ENCODE peak calls at places on chromosomes 1 and 21, in four cellular contexts. F is HepG2, U is H1, L is GM12878. I is an unnamed sample.

GRCh38 chr1:69568435-69569280 is 936 bp downstream of the LRRC7 start:
- DNase-seq in U (no peak), L (no peak), F (no peak), I (no peak)

GRCh38 chr1:67674260-67675011 is 10.6 kb upstream of the GADD45A start:
- DNase-seq in F (no peak), L (no peak), U (no peak), I (no peak)

GRCh38 chr1:44740179-44740617 is 561 bp downstream of the KIF2C start:
- DNase-seq in U (no peak), L (no peak), F (no peak), I (no peak)

GRCh38 chr1:159927887-159928431 is 2.7 kb upstream of the TAGLN2 start:
- DNase-seq in F (no peak), U (no peak), L (no peak), I (no peak)

GRCh38 chr1:174217248-174217647 is 57.9 kb downstream of the RABGAP1L start:
- DNase-seq in F (no peak), U (no peak), L (no peak), I (no peak)

GRCh38 chr1:170290971-170291370 is 145.2 kb downstream of the NTMT2 start:
- DNase-seq in L (no peak), F (no peak), U (no peak), I (no peak)

GRCh38 chr1:94105957-94106529 is 14.9 kb downstream of the ABCA4 start:
- DNase-seq in F (no peak), L (no peak), U (no peak), I (no peak)

GRCh38 chr1:207088731-207089626 is at the start of gene C4BPB:
- DNase-seq in L (no peak), U (no peak), F (peak; percentile 95), I (no peak)

GRCh38 chr21:41948901-41949300 is 4.9 kb downstream of the C2CD2 start:
- DNase-seq in L (no peak), F (no peak), U (no peak), I (no peak)

GRCh38 chr1:51214615-51215131 is 21.4 kb upstream of the RNF11 start:
- DNase-seq in L (no peak), F (no peak), U (no peak), I (no peak)

GRCh38 chr1:67853704-67854103 is 20.4 kb upstream of the GNG12 start:
- DNase-seq in U (peak; percentile 85), F (peak; percentile 25), L (no peak), I (peak; percentile 98)

GRCh38 chr1:209723265-209723664 is 18.6 kb downstream of the HSD11B1 start:
- DNase-seq in F (no peak), U (no peak), L (no peak), I (no peak)

GRCh38 chr1:230807029-230807428 is 59.8 kb downstream of the CAPN9 start:
- DNase-seq in L (no peak), U (no peak), F (no peak), I (no peak)

GRCh38 chr1:228410015-228410414 is 3.4 kb upstream of the TRIM11 start:
- DNase-seq in L (no peak), F (peak; percentile 21), U (no peak), I (no peak)

GRCh38 chr21:34073032-34073748 is at the start of the genes MRPS6 and SLC5A3:
- DNase-seq in U (peak; percentile 67), L (no peak), F (peak; percentile 47), I (peak; percentile 85)

GRCh38 chr1:172851077-172851476 is 192.2 kb downstream of the FASLG start:
- DNase-seq in U (no peak), L (no peak), F (no peak), I (no peak)

GRCh38 chr1:6353948-6354658 is 39.5 kb downstream of the ACOT7 start:
- DNase-seq in U (no peak), L (no peak), F (peak; percentile 50), I (no peak)

GRCh38 chr21:39715804-39716397 is 29.1 kb upstream of the IGSF5 start:
- DNase-seq in F (peak; percentile 33), L (no peak), U (no peak), I (peak; percentile 66)

GRCh38 chr21:18443085-18443484 is 39.5 kb upstream of the TMPRSS15 start:
- DNase-seq in F (no peak), U (no peak), L (no peak), I (no peak)

GRCh38 chr1:8409107-8409506 is 91.2 kb downstream of the SLC45A1 start:
- DNase-seq in U (no peak), F (peak; percentile 9), L (no peak), I (no peak)

GRCh38 chr1:152869808-152870419 is 8.2 kb upstream of the SMCP start:
- DNase-seq in F (peak; percentile 60), L (peak; percentile 40), U (no peak), I (peak; percentile 77)

GRCh38 chr1:29673669-29674624 is 437.6 kb downstream of the PTPRU start:
- DNase-seq in F (no peak), U (no peak), L (no peak), I (no peak)

GRCh38 chr1:232826318-232826717 is 21.1 kb downstream of the MAP10 start:
- DNase-seq in L (no peak), U (no peak), F (no peak), I (no peak)

GRCh38 chr1:232369451-232369850 is 260.5 kb downstream of the SIPA1L2 start:
- DNase-seq in U (no peak), F (no peak), L (no peak), I (no peak)

GRCh38 chr1:246488674-246489073 is 18.4 kb downstream of the SMYD3 start:
- DNase-seq in F (no peak), L (no peak), U (no peak), I (no peak)

DNA sequence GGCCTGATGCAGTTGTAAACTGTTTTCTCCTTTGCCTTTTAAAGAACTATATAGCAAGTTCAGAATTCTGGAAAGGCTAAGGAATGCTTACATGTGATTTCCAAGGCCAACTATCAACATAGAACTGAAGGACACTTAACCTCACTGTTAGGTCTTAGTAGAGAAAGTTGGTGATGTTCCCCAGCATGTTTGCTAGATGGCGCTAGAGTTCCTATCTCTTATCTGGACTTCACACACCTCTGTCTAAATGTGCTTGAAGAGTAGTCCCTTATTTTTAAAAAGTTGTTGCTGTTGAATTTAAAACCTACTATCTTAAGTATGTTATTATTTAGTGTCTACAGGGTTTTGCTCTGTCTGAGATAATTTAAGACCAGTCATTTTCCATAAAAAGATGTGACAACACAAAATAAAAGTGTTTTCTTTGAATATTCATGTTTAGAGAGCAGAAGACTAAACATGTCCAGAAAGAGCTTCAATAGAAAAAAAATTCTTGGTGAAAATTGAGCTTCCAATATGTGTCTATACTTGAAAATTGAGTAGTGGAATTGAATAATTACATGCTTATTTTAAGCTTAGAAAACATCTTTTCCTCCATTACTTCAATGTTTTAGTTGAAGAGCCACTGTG is 237.3 kb downstream of the S1PR1 start:
- DNase-seq in L (no peak), U (no peak), F (peak; percentile 16), I (peak; percentile 50)
- TF ChIP-seq SUZ12 in L (no peak), U (no peak), F (no peak), I (no peak)

DNA sequence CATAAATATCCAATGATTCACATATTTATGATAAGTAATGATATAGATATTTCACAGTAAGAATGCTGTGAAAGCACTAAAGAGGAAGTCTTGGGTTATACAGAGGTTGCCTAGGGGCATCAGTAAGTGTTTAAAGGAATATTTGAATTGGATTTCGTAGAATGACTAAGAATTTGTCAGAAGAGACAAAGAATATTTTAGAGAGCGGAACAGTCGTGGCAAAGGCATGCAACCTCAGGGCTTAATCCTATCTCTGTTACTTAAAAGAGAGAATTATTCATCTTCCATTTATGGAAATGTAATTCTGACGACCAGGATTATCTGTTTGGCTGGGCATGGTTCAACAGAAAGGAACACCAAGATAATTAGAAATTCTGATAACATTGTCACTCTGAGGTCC is 171.9 kb upstream of the NR5A2 start:
- DNase-seq in F (no peak), U (no peak), L (no peak), I (no peak)
- H3K4me3 ChIP-seq in F (no peak overlapping the region), U (no peak overlapping the region), L (no peak overlapping the region), I (no peak overlapping the region)

GRCh38 chr1:109618614-109619404 is 607 bp downstream of the GNAT2 start:
- DNase-seq in F (peak; percentile 51), U (no peak), L (no peak), I (no peak)
- TF ChIP-seq ZNF274 in F (no peak), U (no peak), L (no peak), I (no peak)

GRCh38 chr1:212432163-212432705 is 486 bp upstream of the NENF start:
- DNase-seq in U (no peak), L (no peak), F (no peak), I (no peak)

GRCh38 chr1:212430416-212430815 is 2.3 kb upstream of the NENF start:
- DNase-seq in U (no peak), L (no peak), F (no peak), I (no peak)

GRCh38 chr1:212432706-212433576 is at the start of gene NENF:
- DNase-seq in U (no peak), F (peak; percentile 58), L (no peak), I (peak; percentile 62)

GRCh38 chr1:212431656-212432055 is 1.1 kb upstream of the NENF start:
- DNase-seq in L (no peak), F (no peak), U (no peak), I (no peak)

GRCh38 chr1:212430955-212431394 is 1.7 kb upstream of the NENF start:
- DNase-seq in L (no peak), U (no peak), F (no peak), I (no peak)
- TF ChIP-seq SUZ12 in L (no peak), U (no peak), F (no peak), I (no peak)

DNA sequence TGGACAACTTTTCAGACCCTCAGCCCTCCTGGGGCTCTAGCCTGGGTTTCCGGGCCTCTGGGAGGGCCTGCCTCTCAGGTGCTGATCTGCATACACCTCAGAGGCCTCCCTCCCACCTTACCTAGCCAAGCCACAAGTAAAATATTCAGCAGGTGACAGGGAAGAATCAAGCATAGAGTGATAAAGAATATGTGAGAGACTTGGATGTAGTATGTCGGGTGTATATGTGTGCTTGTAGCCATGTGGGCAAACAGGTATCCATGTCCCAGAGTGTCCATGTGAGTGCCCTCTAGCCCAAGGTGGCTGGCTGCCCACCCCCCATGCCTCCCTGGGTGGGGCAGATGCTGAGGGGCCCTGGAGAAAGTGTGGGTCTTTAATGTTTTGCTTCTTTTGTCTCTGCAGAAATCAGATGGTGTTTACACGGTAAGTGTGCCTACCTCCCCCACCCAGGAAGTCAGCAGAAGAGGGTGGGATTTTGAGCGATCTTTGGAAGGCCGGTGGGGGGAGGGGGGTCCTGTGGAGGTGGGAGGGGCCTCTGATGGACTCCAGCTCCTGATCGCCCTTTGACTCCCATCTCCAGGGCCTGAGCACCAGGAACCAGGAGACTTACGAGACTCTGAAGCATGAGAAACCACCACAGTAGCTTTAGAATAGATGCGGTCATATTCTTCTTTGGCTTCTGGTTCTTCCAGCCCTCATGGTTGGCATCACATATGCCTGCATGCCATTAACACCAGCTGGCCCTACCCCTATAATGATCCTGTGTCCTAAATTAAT is 3.4 kb downstream of the FCER1G start:
- DNase-seq in U (no peak), L (no peak), F (peak; percentile 88), I (no peak)
- H3K4me3 ChIP-seq in U (no peak overlapping the region), L (no peak overlapping the region), F (peak overlapping the region; percentile 29), I (no peak overlapping the region)

DNA sequence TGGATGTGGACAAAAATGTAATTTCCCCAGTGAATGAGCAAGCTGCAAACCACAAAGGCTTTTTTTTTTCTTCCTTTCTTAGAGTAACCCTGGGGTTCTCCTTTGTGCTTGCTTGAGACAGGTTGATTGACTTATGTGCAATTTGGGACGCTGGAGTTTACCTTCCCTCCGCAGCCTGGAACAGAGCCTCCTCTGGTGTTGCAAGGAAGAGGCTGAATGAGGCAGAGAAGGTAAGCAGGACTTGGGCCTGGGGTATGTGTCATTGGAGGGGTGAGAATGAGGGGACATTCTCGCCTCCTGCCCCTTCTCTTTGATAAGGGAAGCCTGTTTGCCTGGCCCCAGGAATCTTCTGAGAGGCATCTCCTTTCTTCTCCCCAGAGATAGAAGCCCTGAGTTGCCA is 49.8 kb downstream of the NFASC start:
- DNase-seq in U (no peak), F (no peak), L (no peak), I (peak; percentile 65)
- TF ChIP-seq ZNF274 in U (no peak), F (no peak), L (no peak), I (no peak)